ENCODE peak calls at places on chromosomes 3 and 15, in five cellular contexts. Y, J, F, Z and C are unnamed samples.

GRCh38 chr15:22259881-22260421 is 179.6 kb downstream of the OR4M2 start:
- DNase-seq in Y (no peak), J (no peak), F (no peak), Z (no peak), C (no peak)

GRCh38 chr3:72255736-72256559 is 471.0 kb upstream of the PROK2 start:
- DNase-seq in Y (no peak), J (peak), F (no peak), Z (peak), C (no peak)

GRCh38 chr3:79517766-79518413 is 249.9 kb downstream of the ROBO1 start:
- DNase-seq in Y (no peak), J (peak), F (no peak), Z (peak), C (no peak)

GRCh38 chr3:6807967-6808588 is 52.8 kb upstream of the GRM7 start:
- DNase-seq in Y (no peak), J (no peak), F (no peak), Z (no peak), C (no peak)

GRCh38 chr3:130783629-130784028 is 37.0 kb upstream of the PIK3R4 start:
- DNase-seq in Y (no peak), J (no peak), F (no peak), Z (peak), C (no peak)

GRCh38 chr15:65132841-65133549 is 613 bp downstream of the PDCD7 start:
- DNase-seq in Y (peak), J (peak), F (no peak), Z (no peak), C (peak)

GRCh38 chr3:114587973-114588372 is 294.1 kb downstream of the TIGIT start:
- DNase-seq in Y (no peak), J (no peak), F (no peak), Z (no peak), C (no peak)

GRCh38 chr15:86403914-86404583 is 324.4 kb downstream of the AGBL1 start:
- DNase-seq in Y (no peak), J (no peak), F (no peak), Z (no peak), C (no peak)

GRCh38 chr3:167184511-167184910 is 195.6 kb downstream of the ZBBX start:
- DNase-seq in Y (no peak), J (peak), F (no peak), Z (no peak), C (no peak)

GRCh38 chr15:25596644-25597562 is 158.1 kb upstream of the UBE3A start:
- DNase-seq in Y (no peak), J (no peak), F (no peak), Z (no peak), C (no peak)